ENCODE peak calls at places on chromosome 1, in seven cellular contexts. One of them, this sample, is unnamed.

GRCh38 chr1:50970927-50971582 is 1.0 kb downstream of the CDKN2C start:
- DNase-seq in activated T-cell treated with anti-CD3 and anti-CD28 coated beads, Interleukin-2, amount 50 U/mL, for 72 hours: no peak
- DNase-seq in right cardiac atrium: no peak
- DNase-seq in T-helper 1 cell: no peak
- DNase-seq in T-helper 9 cell: no peak
- DNase-seq in ovary: no peak
- DNase-seq in AG10803: no peak
- DNase-seq in this sample: no peak

GRCh38 chr1:172390620-172391491 is 29.6 kb upstream of the C1orf105 start:
- DNase-seq in T-helper 9 cell: no peak
- DNase-seq in AG10803: peak
- DNase-seq in ovary: no peak
- DNase-seq in right cardiac atrium: peak
- DNase-seq in activated T-cell treated with anti-CD3 and anti-CD28 coated beads, Interleukin-2, amount 50 U/mL, for 72 hours: no peak
- DNase-seq in T-helper 1 cell: no peak
- DNase-seq in this sample: no peak

GRCh38 chr1:164716992-164717703 is 158.2 kb downstream of the PBX1 start:
- DNase-seq in T-helper 1 cell: no peak
- DNase-seq in ovary: no peak
- DNase-seq in activated T-cell treated with anti-CD3 and anti-CD28 coated beads, Interleukin-2, amount 50 U/mL, for 72 hours: peak
- DNase-seq in AG10803: peak
- DNase-seq in right cardiac atrium: no peak
- DNase-seq in T-helper 9 cell: no peak
- DNase-seq in this sample: no peak

GRCh38 chr1:214439352-214440119 is 111.9 kb downstream of the PTPN14 start:
- DNase-seq in right cardiac atrium: no peak
- DNase-seq in ovary: peak
- DNase-seq in AG10803: peak
- DNase-seq in activated T-cell treated with anti-CD3 and anti-CD28 coated beads, Interleukin-2, amount 50 U/mL, for 72 hours: peak
- DNase-seq in T-helper 1 cell: no peak
- DNase-seq in T-helper 9 cell: no peak
- DNase-seq in this sample: no peak

GRCh38 chr1:58768332-58768731 is 15.5 kb downstream of the JUN start:
- DNase-seq in T-helper 9 cell: no peak
- DNase-seq in ovary: no peak
- DNase-seq in AG10803: peak
- DNase-seq in activated T-cell treated with anti-CD3 and anti-CD28 coated beads, Interleukin-2, amount 50 U/mL, for 72 hours: no peak
- DNase-seq in right cardiac atrium: no peak
- DNase-seq in T-helper 1 cell: no peak
- DNase-seq in this sample: no peak

GRCh38 chr1:46315669-46316403 is 12.3 kb downstream of the UQCRH start:
- DNase-seq in T-helper 9 cell: no peak
- DNase-seq in ovary: no peak
- DNase-seq in right cardiac atrium: no peak
- DNase-seq in AG10803: peak
- DNase-seq in T-helper 1 cell: no peak
- DNase-seq in activated T-cell treated with anti-CD3 and anti-CD28 coated beads, Interleukin-2, amount 50 U/mL, for 72 hours: no peak
- DNase-seq in this sample: no peak

GRCh38 chr1:30001011-30001410 is 722.4 kb downstream of the MATN1 start:
- DNase-seq in right cardiac atrium: no peak
- DNase-seq in T-helper 9 cell: no peak
- DNase-seq in ovary: no peak
- DNase-seq in AG10803: no peak
- DNase-seq in activated T-cell treated with anti-CD3 and anti-CD28 coated beads, Interleukin-2, amount 50 U/mL, for 72 hours: no peak
- DNase-seq in T-helper 1 cell: no peak
- DNase-seq in this sample: no peak

GRCh38 chr1:56526571-56527174 is 52.7 kb downstream of the PLPP3 start:
- DNase-seq in T-helper 9 cell: no peak
- DNase-seq in activated T-cell treated with anti-CD3 and anti-CD28 coated beads, Interleukin-2, amount 50 U/mL, for 72 hours: no peak
- DNase-seq in right cardiac atrium: no peak
- DNase-seq in AG10803: no peak
- DNase-seq in ovary: no peak
- DNase-seq in T-helper 1 cell: no peak
- DNase-seq in this sample: no peak

GRCh38 chr1:167103236-167103894 is 9.5 kb downstream of the STYXL2 start:
- DNase-seq in ovary: no peak
- DNase-seq in AG10803: no peak
- DNase-seq in right cardiac atrium: peak
- DNase-seq in T-helper 9 cell: no peak
- DNase-seq in T-helper 1 cell: no peak
- DNase-seq in activated T-cell treated with anti-CD3 and anti-CD28 coated beads, Interleukin-2, amount 50 U/mL, for 72 hours: peak
- DNase-seq in this sample: no peak

GRCh38 chr1:62536865-62537264 is 60.5 kb upstream of the ANGPTL3 start:
- DNase-seq in T-helper 9 cell: no peak
- DNase-seq in right cardiac atrium: no peak
- DNase-seq in AG10803: no peak
- DNase-seq in activated T-cell treated with anti-CD3 and anti-CD28 coated beads, Interleukin-2, amount 50 U/mL, for 72 hours: no peak
- DNase-seq in ovary: no peak
- DNase-seq in T-helper 1 cell: no peak
- DNase-seq in this sample: no peak

GRCh38 chr1:177983824-177984528 is 14.1 kb upstream of the SEC16B start:
- DNase-seq in ovary: peak
- DNase-seq in activated T-cell treated with anti-CD3 and anti-CD28 coated beads, Interleukin-2, amount 50 U/mL, for 72 hours: no peak
- DNase-seq in AG10803: peak
- DNase-seq in right cardiac atrium: peak
- DNase-seq in T-helper 1 cell: no peak
- DNase-seq in T-helper 9 cell: no peak
- DNase-seq in this sample: peak

GRCh38 chr1:117671781-117672501 is 66.1 kb downstream of the TENT5C start:
- DNase-seq in AG10803: peak
- DNase-seq in T-helper 9 cell: no peak
- DNase-seq in ovary: no peak
- DNase-seq in right cardiac atrium: peak
- DNase-seq in activated T-cell treated with anti-CD3 and anti-CD28 coated beads, Interleukin-2, amount 50 U/mL, for 72 hours: no peak
- DNase-seq in T-helper 1 cell: no peak
- DNase-seq in this sample: no peak